ENCODE peak calls at places on chromosomes 3 and 15, in six cellular contexts. One of them, this sample, is unnamed.

GRCh38 chr3:13253208-13253937 is 166.7 kb downstream of the NUP210 start:
- DNase-seq in caudate nucleus: no peak
- DNase-seq in upper lobe of right lung: no peak
- DNase-seq in DND-41: no peak
- DNase-seq in aorta: no peak
- DNase-seq in breast epithelium: no peak
- DNase-seq in this sample: no peak

GRCh38 chr15:80970658-80971057 is 19.0 kb downstream of the MESD start:
- DNase-seq in caudate nucleus: no peak
- DNase-seq in aorta: no peak
- DNase-seq in DND-41: no peak
- DNase-seq in upper lobe of right lung: no peak
- DNase-seq in breast epithelium: peak
- DNase-seq in this sample: no peak

GRCh38 chr15:49645937-49646336 is 25.1 kb downstream of the DTWD1 start:
- DNase-seq in aorta: peak
- DNase-seq in upper lobe of right lung: no peak
- DNase-seq in DND-41: no peak
- DNase-seq in breast epithelium: peak
- DNase-seq in caudate nucleus: no peak
- DNase-seq in this sample: no peak

GRCh38 chr3:65330072-65330471 is 642.3 kb upstream of the ADAMTS9 start:
- DNase-seq in DND-41: no peak
- DNase-seq in caudate nucleus: no peak
- DNase-seq in breast epithelium: no peak
- DNase-seq in aorta: no peak
- DNase-seq in upper lobe of right lung: no peak
- DNase-seq in this sample: no peak

GRCh38 chr15:89187301-89187700 is 34.1 kb downstream of the RLBP1 start:
- DNase-seq in DND-41: no peak
- DNase-seq in aorta: no peak
- DNase-seq in caudate nucleus: no peak
- DNase-seq in breast epithelium: no peak
- DNase-seq in upper lobe of right lung: no peak
- DNase-seq in this sample: no peak

GRCh38 chr3:98994128-98994762 is 92.8 kb upstream of the DCBLD2 start:
- DNase-seq in aorta: no peak
- DNase-seq in breast epithelium: no peak
- DNase-seq in upper lobe of right lung: no peak
- DNase-seq in caudate nucleus: no peak
- DNase-seq in DND-41: no peak
- DNase-seq in this sample: no peak

GRCh38 chr3:8610961-8611360 is 33.6 kb downstream of the SSUH2 start:
- DNase-seq in DND-41: no peak
- DNase-seq in breast epithelium: no peak
- DNase-seq in aorta: no peak
- DNase-seq in caudate nucleus: no peak
- DNase-seq in upper lobe of right lung: no peak
- DNase-seq in this sample: no peak

GRCh38 chr3:61005591-61005990 is 245.7 kb downstream of the FHIT start:
- DNase-seq in DND-41: no peak
- DNase-seq in breast epithelium: no peak
- DNase-seq in caudate nucleus: no peak
- DNase-seq in aorta: no peak
- DNase-seq in upper lobe of right lung: no peak
- DNase-seq in this sample: no peak

GRCh38 chr15:86555114-86555513 is 475.4 kb downstream of the AGBL1 start:
- DNase-seq in caudate nucleus: no peak
- DNase-seq in DND-41: no peak
- DNase-seq in aorta: no peak
- DNase-seq in breast epithelium: no peak
- DNase-seq in upper lobe of right lung: no peak
- DNase-seq in this sample: no peak

GRCh38 chr3:19907523-19907922 is 26.5 kb downstream of the EFHB start:
- DNase-seq in aorta: no peak
- DNase-seq in DND-41: no peak
- DNase-seq in caudate nucleus: no peak
- DNase-seq in breast epithelium: no peak
- DNase-seq in upper lobe of right lung: no peak
- DNase-seq in this sample: no peak

GRCh38 chr3:57691411-57692133 is 1.3 kb downstream of the DENND6A start:
- DNase-seq in aorta: no peak
- DNase-seq in breast epithelium: no peak
- DNase-seq in upper lobe of right lung: no peak
- DNase-seq in caudate nucleus: no peak
- DNase-seq in DND-41: peak
- DNase-seq in this sample: no peak

GRCh38 chr3:72960812-72961518 is 35.6 kb upstream of the PPP4R2 start:
- DNase-seq in caudate nucleus: no peak
- DNase-seq in aorta: peak
- DNase-seq in DND-41: no peak
- DNase-seq in breast epithelium: no peak
- DNase-seq in upper lobe of right lung: no peak
- DNase-seq in this sample: no peak

GRCh38 chr3:23867400-23867799 is 49.4 kb downstream of the NKIRAS1 start:
- DNase-seq in aorta: no peak
- DNase-seq in DND-41: no peak
- DNase-seq in breast epithelium: no peak
- DNase-seq in upper lobe of right lung: no peak
- DNase-seq in caudate nucleus: no peak
- DNase-seq in this sample: no peak

GRCh38 chr15:81010086-81010485 is 9.4 kb downstream of the TLNRD1 start:
- DNase-seq in breast epithelium: no peak
- DNase-seq in DND-41: no peak
- DNase-seq in upper lobe of right lung: no peak
- DNase-seq in caudate nucleus: no peak
- DNase-seq in aorta: no peak
- DNase-seq in this sample: no peak

GRCh38 chr3:111333642-111334041 is 208.4 kb upstream of the CD96 start:
- DNase-seq in DND-41: no peak
- DNase-seq in upper lobe of right lung: no peak
- DNase-seq in breast epithelium: no peak
- DNase-seq in aorta: no peak
- DNase-seq in caudate nucleus: no peak
- DNase-seq in this sample: no peak

GRCh38 chr3:48820626-48821324 is 26.9 kb downstream of the PRKAR2A start:
- DNase-seq in breast epithelium: no peak
- DNase-seq in DND-41: no peak
- DNase-seq in caudate nucleus: no peak
- DNase-seq in aorta: no peak
- DNase-seq in upper lobe of right lung: no peak
- DNase-seq in this sample: no peak

GRCh38 chr15:101813803-101814534 is 2.0 kb downstream of the OR4F15 start:
- DNase-seq in upper lobe of right lung: no peak
- DNase-seq in aorta: no peak
- DNase-seq in breast epithelium: no peak
- DNase-seq in caudate nucleus: no peak
- DNase-seq in DND-41: no peak
- DNase-seq in this sample: no peak

GRCh38 chr3:13199006-13199776 is 126.0 kb upstream of the IQSEC1 start:
- DNase-seq in caudate nucleus: no peak
- DNase-seq in breast epithelium: no peak
- DNase-seq in DND-41: no peak
- DNase-seq in upper lobe of right lung: no peak
- DNase-seq in aorta: no peak
- DNase-seq in this sample: no peak

GRCh38 chr3:89699229-89699628 is 591.8 kb downstream of the EPHA3 start:
- DNase-seq in upper lobe of right lung: no peak
- DNase-seq in breast epithelium: no peak
- DNase-seq in caudate nucleus: no peak
- DNase-seq in aorta: no peak
- DNase-seq in DND-41: no peak
- DNase-seq in this sample: no peak

GRCh38 chr3:138068579-138069174 is 46.7 kb downstream of the DZIP1L start:
- DNase-seq in upper lobe of right lung: peak
- DNase-seq in breast epithelium: peak
- DNase-seq in aorta: peak
- DNase-seq in caudate nucleus: peak
- DNase-seq in DND-41: peak
- DNase-seq in this sample: peak

GRCh38 chr3:197394464-197395321 is 96.3 kb upstream of the DLG1 start:
- DNase-seq in breast epithelium: peak
- DNase-seq in DND-41: no peak
- DNase-seq in aorta: peak
- DNase-seq in caudate nucleus: no peak
- DNase-seq in upper lobe of right lung: no peak
- DNase-seq in this sample: no peak

GRCh38 chr15:82808634-82809041 is 790 bp upstream of the WHAMM start:
- DNase-seq in aorta: no peak
- DNase-seq in breast epithelium: no peak
- DNase-seq in DND-41: no peak
- DNase-seq in caudate nucleus: no peak
- DNase-seq in upper lobe of right lung: no peak
- DNase-seq in this sample: no peak
- H3K27ac ChIP-seq in aorta: peak
- H3K27ac ChIP-seq in breast epithelium: peak
- H3K27ac ChIP-seq in DND-41: no peak
- H3K27ac ChIP-seq in caudate nucleus: peak
- H3K27ac ChIP-seq in upper lobe of right lung: peak
- H3K27ac ChIP-seq in this sample: no peak

GRCh38 chr15:63223463-63223862 is 34.1 kb downstream of the RAB8B start:
- DNase-seq in caudate nucleus: no peak
- DNase-seq in upper lobe of right lung: no peak
- DNase-seq in DND-41: no peak
- DNase-seq in aorta: no peak
- DNase-seq in breast epithelium: no peak
- DNase-seq in this sample: no peak

GRCh38 chr15:63218114-63218808 is 28.9 kb downstream of the RAB8B start:
- DNase-seq in aorta: no peak
- DNase-seq in DND-41: no peak
- DNase-seq in caudate nucleus: no peak
- DNase-seq in breast epithelium: no peak
- DNase-seq in upper lobe of right lung: no peak
- DNase-seq in this sample: no peak

GRCh38 chr15:63221346-63221745 is 31.9 kb downstream of the RAB8B start:
- DNase-seq in aorta: peak
- DNase-seq in breast epithelium: no peak
- DNase-seq in DND-41: no peak
- DNase-seq in caudate nucleus: no peak
- DNase-seq in upper lobe of right lung: no peak
- DNase-seq in this sample: no peak

DNA sequence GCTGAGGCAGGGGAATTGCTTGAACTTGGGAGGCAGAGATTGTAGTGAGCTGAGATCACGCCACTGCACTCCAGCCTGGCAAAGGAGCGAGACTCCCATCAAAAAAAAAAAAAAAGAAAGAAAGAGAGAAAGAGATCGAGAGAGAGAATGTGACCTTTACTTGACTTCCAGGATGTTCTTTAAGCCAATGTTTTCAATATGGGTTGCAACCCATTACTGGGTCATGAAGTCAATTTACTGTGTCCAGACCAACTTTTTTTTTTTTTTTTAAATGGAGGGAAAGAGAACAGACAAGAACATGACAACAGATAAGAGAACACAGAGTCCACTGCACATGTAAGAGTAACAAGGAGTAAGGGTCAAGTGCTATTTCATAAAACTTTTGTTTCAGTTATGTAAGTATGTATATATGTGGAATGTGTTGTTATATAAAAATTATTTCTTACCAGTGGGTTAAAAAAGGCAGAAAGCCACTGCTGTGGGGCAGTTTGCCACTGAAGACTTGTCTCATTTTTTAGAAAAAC is 29.9 kb downstream of the RAB8B start:
- DNase-seq in DND-41: no peak
- DNase-seq in upper lobe of right lung: no peak
- DNase-seq in aorta: no peak
- DNase-seq in breast epithelium: no peak
- DNase-seq in caudate nucleus: no peak
- DNase-seq in this sample: no peak
- H3K27ac ChIP-seq in DND-41: no peak
- H3K27ac ChIP-seq in upper lobe of right lung: peak
- H3K27ac ChIP-seq in aorta: no peak
- H3K27ac ChIP-seq in breast epithelium: peak
- H3K27ac ChIP-seq in caudate nucleus: no peak
- H3K27ac ChIP-seq in this sample: no peak

DNA sequence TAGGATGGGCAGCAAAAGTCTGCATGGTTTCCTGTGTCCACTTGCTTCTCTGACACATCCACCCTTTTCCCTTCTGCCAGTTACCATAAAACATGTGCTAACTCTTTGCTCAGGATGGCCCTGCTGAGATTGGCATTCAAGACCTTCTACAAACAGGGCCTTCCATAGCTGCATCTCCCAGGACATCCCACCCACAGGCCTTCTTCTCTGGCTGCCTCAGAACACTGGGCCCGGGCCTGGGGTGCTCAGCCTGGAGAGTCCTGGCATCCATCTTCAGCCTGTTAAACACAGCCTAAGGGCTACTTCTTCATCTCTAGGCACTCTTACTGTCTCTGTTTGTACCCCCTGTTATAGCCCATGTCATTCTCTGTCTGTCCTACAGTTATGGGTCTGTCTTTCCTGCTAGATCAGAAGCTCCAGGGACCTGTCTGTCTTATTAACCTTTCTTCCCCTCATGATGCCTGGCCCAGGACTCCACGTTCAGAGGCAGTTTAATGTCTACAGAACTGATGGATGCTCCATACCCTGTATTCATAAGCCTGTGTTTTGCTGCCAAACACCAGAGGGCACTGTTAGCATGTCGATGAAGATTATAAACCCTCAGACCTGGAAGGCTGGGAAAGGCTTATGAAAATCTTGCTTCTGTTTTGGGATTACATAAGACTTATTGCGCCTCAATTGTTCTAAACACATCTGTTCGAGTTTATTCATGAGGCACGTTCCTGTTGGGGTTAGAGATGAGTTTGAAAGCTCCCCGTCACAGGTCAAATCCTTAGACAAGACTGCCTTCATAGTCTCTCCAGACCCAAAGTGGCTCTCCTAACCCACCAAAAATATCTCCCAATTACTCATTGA is 16.5 kb downstream of the SEMA3G start:
- DNase-seq in aorta: no peak
- DNase-seq in caudate nucleus: peak
- DNase-seq in upper lobe of right lung: peak
- DNase-seq in breast epithelium: peak
- DNase-seq in DND-41: peak
- DNase-seq in this sample: peak
- H3K27ac ChIP-seq in aorta: no peak
- H3K27ac ChIP-seq in caudate nucleus: peak
- H3K27ac ChIP-seq in upper lobe of right lung: no peak
- H3K27ac ChIP-seq in breast epithelium: no peak
- H3K27ac ChIP-seq in DND-41: no peak
- H3K27ac ChIP-seq in this sample: peak

DNA sequence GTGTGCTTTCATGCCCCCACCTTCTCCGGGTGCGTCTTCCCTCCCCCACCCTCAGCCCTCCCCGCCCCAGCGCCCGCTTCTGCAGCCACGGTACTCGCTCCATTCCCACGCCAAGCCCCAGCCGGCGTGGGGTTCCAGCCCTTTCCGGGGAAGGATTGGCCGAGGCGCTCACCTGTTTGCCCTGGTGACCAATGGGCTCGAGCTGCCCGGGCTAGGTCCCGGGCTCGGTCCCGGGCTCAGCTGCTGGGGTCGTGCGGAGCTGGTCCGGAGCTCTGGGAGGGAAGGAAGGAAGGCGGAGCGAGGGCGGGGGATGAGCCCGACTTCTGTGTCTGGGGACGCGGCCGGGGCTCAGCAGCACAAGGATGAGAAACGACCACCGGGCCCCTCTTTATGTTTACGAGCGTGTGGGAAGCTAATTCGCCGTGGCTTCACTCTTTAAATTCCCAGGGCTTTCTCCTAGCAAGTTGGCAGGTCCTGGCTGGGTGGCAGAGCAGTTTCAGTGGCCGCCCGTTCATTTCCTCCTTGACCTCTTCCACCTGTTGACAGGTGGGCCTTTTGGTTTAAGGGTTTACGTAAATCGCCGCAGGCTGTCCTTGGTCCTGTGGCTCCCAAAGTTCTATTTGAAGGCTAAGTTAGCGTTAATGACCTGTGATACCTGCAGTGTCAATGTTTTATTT is at the start of gene IGSF10:
- DNase-seq in caudate nucleus: no peak
- DNase-seq in DND-41: peak
- DNase-seq in aorta: peak
- DNase-seq in breast epithelium: no peak
- DNase-seq in upper lobe of right lung: peak
- DNase-seq in this sample: no peak
- H3K27ac ChIP-seq in caudate nucleus: no peak
- H3K27ac ChIP-seq in DND-41: peak
- H3K27ac ChIP-seq in aorta: no peak
- H3K27ac ChIP-seq in breast epithelium: peak
- H3K27ac ChIP-seq in upper lobe of right lung: peak
- H3K27ac ChIP-seq in this sample: no peak